ENCODE peak calls at places on chromosomes 5 and 9, in four cellular contexts. G is AG09319, K is left ventricle myocardium inferior, V is fibroblast of the aortic adventitia. C is an unnamed sample.

GRCh38 chr9:126468141-126468825 is 141.7 kb downstream of the MVB12B start:
- DNase-seq in K (no peak), V (no peak), G (no peak), C (no peak)

GRCh38 chr5:73437126-73438047 is 11.2 kb downstream of the FOXD1 start:
- DNase-seq in V (peak), K (no peak), G (no peak), C (no peak)

GRCh38 chr9:23686896-23687295 is 139.1 kb downstream of the ELAVL2 start:
- DNase-seq in K (no peak), G (no peak), V (no peak), C (no peak)

GRCh38 chr5:67648201-67648671 is 451.6 kb upstream of the CD180 start:
- DNase-seq in V (peak), G (peak), K (peak), C (peak)

GRCh38 chr5:18465833-18466681 is 831.8 kb downstream of the TAF11L14 start:
- DNase-seq in G (no peak), V (peak), K (no peak), C (peak)

GRCh38 chr9:112168197-112168596 is 6.9 kb downstream of the SUSD1 start:
- DNase-seq in G (no peak), V (no peak), K (no peak), C (no peak)

GRCh38 chr9:114968710-114969109 is 38.3 kb upstream of the TNFSF8 start:
- DNase-seq in K (no peak), V (peak), G (peak), C (peak)

GRCh38 chr5:961711-962240 is 46.8 kb upstream of the NKD2 start:
- DNase-seq in K (no peak), G (no peak), V (no peak), C (no peak)

GRCh38 chr5:180636016-180636402 is 13.4 kb downstream of the FLT4 start:
- DNase-seq in K (no peak), V (no peak), G (no peak), C (no peak)

GRCh38 chr5:162484095-162484494 is 416.5 kb downstream of the GABRG2 start:
- DNase-seq in K (no peak), V (no peak), G (no peak), C (no peak)

GRCh38 chr9:136676920-136677686 is 10.2 kb downstream of the AGPAT2 start:
- DNase-seq in V (no peak), K (no peak), G (no peak), C (no peak)

GRCh38 chr5:139108056-139108811 is 89.9 kb downstream of the SIL1 start:
- DNase-seq in G (no peak), V (peak), K (no peak), C (peak)

GRCh38 chr5:172792693-172793570 is 21.9 kb upstream of the DUSP1 start:
- DNase-seq in G (no peak), V (no peak), K (no peak), C (no peak)

GRCh38 chr5:172796306-172796705 is 25.3 kb upstream of the DUSP1 start:
- DNase-seq in K (no peak), G (no peak), V (no peak), C (no peak)

GRCh38 chr5:172793577-172794488 is 22.8 kb upstream of the DUSP1 start:
- DNase-seq in G (no peak), V (peak), K (no peak), C (peak)

GRCh38 chr5:172797800-172798199 is 26.8 kb upstream of the DUSP1 start:
- DNase-seq in G (no peak), V (no peak), K (no peak), C (no peak)

GRCh38 chr5:172795401-172795977 is 24.5 kb upstream of the DUSP1 start:
- DNase-seq in V (peak), K (peak), G (peak), C (peak)
- TF ChIP-seq CTCF in V (peak), K (peak), G (no peak), C (peak)

GRCh38 chr9:78783743-78784142 is 486.8 kb downstream of the PSAT1 start:
- DNase-seq in K (no peak), V (no peak), G (no peak), C (no peak)
- TF ChIP-seq CTCF in K (no peak), V (peak), G (no peak), C (peak)

DNA sequence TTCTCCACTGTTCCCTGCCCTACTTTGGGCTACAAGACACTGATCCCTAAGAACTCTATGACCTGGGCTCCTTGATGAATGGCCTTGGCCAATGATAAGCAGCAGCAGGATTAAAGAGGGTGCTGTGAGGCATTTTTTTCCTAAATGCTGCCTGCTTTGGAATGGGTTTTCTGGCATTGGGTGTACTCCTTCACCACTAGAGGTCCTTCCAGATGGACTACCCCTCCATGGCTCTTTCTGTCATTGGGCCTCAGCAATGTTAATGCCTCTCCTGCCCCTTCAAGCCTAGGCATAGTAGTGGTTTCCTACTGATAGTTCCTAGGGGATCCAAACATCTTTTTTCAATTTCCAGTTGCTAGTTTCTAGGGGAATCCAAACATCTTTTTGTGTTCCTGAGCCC is 319.3 kb upstream of the RPS23 start:
- DNase-seq in K (no peak), V (no peak), G (no peak), C (no peak)
- TF ChIP-seq CTCF in K (no peak), V (no peak), G (peak), C (peak)

GRCh38 chr5:12661617-12662370 is 757.5 kb upstream of the CTNND2 start:
- DNase-seq in V (no peak), K (no peak), G (no peak), C (no peak)
- TF ChIP-seq CTCF in V (no peak), K (no peak), G (no peak), C (no peak)

DNA sequence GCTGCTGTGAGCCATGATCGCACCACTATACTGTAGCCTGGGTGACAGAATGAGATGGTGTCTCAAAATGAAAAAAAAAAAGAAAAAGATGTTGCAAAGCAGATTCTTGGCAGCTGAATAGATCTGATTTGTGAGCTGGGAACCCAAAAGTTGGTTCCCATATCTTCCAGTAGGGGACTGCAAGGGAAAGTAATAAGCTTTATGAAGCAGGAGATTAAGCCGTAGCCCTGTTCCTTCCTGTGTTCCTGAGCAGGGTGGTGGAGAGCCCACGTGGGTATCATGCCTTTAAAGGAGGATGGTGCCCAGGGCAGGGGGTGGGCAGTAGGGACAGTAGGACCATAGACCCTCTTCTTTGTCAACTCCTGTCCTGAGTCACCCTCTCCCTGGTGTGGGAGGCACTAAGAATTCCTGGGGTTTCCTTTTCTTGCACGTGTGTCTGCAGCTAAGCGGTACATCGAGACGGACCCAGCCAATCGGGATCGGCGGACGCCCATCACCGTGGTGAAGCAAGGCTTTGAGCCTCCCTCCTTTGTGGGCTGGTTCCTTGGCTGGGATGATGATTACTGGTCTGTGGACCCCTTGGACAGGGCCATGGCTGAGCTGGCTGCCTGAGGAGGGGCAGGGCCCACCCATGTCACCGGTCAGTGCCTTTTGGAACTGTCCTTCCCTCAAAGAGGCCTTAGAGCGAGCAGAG is 37.9 kb downstream of the STOM start:
- DNase-seq in V (peak), K (no peak), G (peak), C (peak)
- TF ChIP-seq CTCF in V (peak), K (peak), G (peak), C (peak)

GRCh38 chr5:124923131-124923530 is 176.7 kb upstream of the ZNF608 start:
- DNase-seq in G (no peak), V (peak), K (no peak), C (peak)
- TF ChIP-seq CTCF in G (no peak), V (no peak), K (no peak), C (no peak)

GRCh38 chr9:22229069-22229468 is 217.6 kb upstream of the DMRTA1 start:
- DNase-seq in V (no peak), K (no peak), G (no peak), C (no peak)

GRCh38 chr9:22227986-22228385 is 218.6 kb upstream of the DMRTA1 start:
- DNase-seq in K (no peak), G (no peak), V (no peak), C (no peak)

GRCh38 chr9:22232971-22233370 is 213.7 kb upstream of the DMRTA1 start:
- DNase-seq in G (no peak), V (no peak), K (no peak), C (no peak)

DNA sequence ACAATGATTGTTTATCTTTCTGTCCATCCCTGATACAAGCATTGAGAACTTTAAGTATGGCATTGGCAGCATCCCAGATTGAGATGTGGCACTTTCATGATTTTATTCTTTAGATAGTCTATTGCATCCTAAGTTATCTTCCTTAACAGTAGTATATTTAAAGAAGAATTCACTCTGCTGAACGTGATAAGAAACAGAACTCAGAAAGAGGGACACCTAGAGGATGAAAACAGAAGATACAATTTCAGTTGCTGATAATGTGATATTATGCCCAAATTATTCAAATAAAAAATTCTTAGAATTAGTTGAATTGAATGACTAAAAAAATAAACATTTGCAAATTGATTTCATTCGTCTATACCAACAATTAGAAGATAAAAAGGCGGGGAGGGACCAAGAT is 218.1 kb upstream of the DMRTA1 start:
- DNase-seq in V (peak), G (no peak), K (no peak), C (peak)
- TF ChIP-seq CTCF in V (peak), G (peak), K (peak), C (peak)

DNA sequence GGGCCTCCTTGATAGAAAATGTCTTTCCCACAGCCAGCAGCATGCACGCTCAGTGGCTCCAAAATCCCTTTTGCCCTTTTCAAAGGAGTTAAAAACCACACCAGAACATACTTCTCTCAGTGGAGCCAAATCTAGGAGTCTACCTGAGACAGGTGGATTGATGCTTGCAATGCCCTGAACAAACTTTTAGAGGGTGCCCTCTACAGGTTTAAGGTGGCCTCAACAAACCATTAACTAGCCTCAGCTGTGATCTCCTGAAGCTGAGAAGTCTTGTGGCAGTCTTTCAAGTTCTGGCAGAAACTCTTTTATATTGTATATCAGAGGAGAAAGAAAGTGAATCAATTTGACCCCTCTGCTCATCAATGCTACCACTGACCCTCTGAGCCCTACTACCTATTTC is 125.4 kb downstream of the MED27 start:
- DNase-seq in G (no peak), V (no peak), K (no peak), C (no peak)
- TF ChIP-seq CTCF in G (peak), V (no peak), K (peak), C (peak)

DNA sequence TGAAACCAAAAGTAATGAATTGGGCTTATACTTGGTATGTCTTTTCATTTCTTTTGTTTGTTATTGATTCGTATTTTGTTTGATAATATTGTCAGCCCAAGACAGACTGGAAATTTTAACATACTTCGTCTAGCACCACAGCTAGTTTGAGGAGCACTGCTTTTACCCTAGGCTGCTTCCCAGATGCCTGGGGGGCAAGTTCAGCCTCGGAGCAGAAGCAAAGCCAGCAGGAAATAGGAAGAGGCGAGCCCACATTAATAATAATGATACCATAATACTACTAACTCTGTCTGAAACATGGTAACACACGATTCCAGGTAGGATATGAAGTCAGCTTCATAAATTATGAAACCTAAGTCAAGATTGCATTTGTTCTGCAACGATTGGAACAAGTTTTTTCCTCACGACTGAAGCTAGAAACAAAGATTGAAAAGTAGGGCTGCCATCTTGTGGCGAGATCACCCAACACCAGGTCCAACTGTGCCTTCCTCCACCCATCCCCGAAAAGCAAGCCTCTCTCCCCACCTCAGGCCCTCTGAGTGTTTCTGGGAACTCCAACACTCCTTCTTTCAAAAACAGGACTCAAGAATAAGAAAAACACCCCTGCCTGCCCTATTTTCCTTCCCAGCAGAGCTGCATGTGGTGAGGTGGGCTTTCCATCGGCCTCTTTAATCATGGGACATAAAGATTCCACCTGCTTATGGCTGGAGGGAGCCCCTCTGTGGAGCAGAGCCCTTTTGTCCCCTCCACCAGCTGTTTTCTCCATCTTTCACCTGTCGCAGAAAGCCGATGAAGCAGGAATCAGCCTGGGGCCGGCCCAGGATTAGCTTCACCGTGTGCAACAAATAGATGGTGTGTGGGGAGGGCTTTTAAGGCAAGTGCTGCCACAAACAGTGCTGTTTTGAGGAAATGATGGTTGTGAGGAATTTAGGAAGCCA is 236.3 kb downstream of the CAAP1 start:
- DNase-seq in G (no peak), V (peak), K (no peak), C (peak)
- TF ChIP-seq CTCF in G (peak), V (no peak), K (no peak), C (peak)

GRCh38 chr5:58455495-58455894 is 4.4 kb downstream of the PLK2 start:
- DNase-seq in G (no peak), K (no peak), V (peak), C (no peak)

GRCh38 chr5:58455966-58456365 is 3.9 kb downstream of the PLK2 start:
- DNase-seq in K (no peak), G (no peak), V (peak), C (peak)

GRCh38 chr5:58456486-58456885 is 3.4 kb downstream of the PLK2 start:
- DNase-seq in G (no peak), V (no peak), K (no peak), C (no peak)

GRCh38 chr5:58454025-58454424 is 5.9 kb downstream of the PLK2 start:
- DNase-seq in G (no peak), V (no peak), K (no peak), C (no peak)

GRCh38 chr5:58455066-58455465 is 4.8 kb downstream of the PLK2 start:
- DNase-seq in V (peak), G (no peak), K (no peak), C (peak)
- TF ChIP-seq CTCF in V (no peak), G (no peak), K (no peak), C (no peak)